ENCODE peak calls at places on chromosome 20, in nine cellular contexts. One of them, this sample, is unnamed.

GRCh38 chr20:10219452-10219791 is 792 bp downstream of the SNAP25 start:
- DNase-seq in heart right ventricle: peak
- DNase-seq in IMR-90: peak
- DNase-seq in ovary: peak
- DNase-seq in dorsolateral prefrontal cortex: peak
- DNase-seq in uterus: peak
- DNase-seq in A549: peak
- DNase-seq in spleen: peak
- DNase-seq in CD8-positive, alpha-beta memory T cell: peak
- DNase-seq in this sample: peak

GRCh38 chr20:45052698-45053440 is 48.1 kb downstream of the KCNS1 start:
- DNase-seq in heart right ventricle: no peak
- DNase-seq in IMR-90: peak
- DNase-seq in ovary: no peak
- DNase-seq in dorsolateral prefrontal cortex: no peak
- DNase-seq in uterus: no peak
- DNase-seq in A549: no peak
- DNase-seq in spleen: no peak
- DNase-seq in CD8-positive, alpha-beta memory T cell: peak
- DNase-seq in this sample: no peak

GRCh38 chr20:53706511-53707031 is 112.9 kb upstream of the ZNF217 start:
- DNase-seq in heart right ventricle: no peak
- DNase-seq in IMR-90: peak
- DNase-seq in ovary: no peak
- DNase-seq in dorsolateral prefrontal cortex: no peak
- DNase-seq in uterus: no peak
- DNase-seq in A549: no peak
- DNase-seq in spleen: no peak
- DNase-seq in CD8-positive, alpha-beta memory T cell: no peak
- DNase-seq in this sample: no peak

GRCh38 chr20:24991897-24992419 is 593 bp downstream of the APMAP start:
- DNase-seq in heart right ventricle: no peak
- DNase-seq in IMR-90: no peak
- DNase-seq in ovary: no peak
- DNase-seq in dorsolateral prefrontal cortex: peak
- DNase-seq in uterus: no peak
- DNase-seq in A549: peak
- DNase-seq in spleen: peak
- DNase-seq in CD8-positive, alpha-beta memory T cell: peak
- DNase-seq in this sample: no peak

GRCh38 chr20:49669601-49670189 is 44.0 kb downstream of the B4GALT5 start:
- DNase-seq in heart right ventricle: no peak
- DNase-seq in IMR-90: no peak
- DNase-seq in ovary: no peak
- DNase-seq in dorsolateral prefrontal cortex: no peak
- DNase-seq in uterus: no peak
- DNase-seq in A549: no peak
- DNase-seq in spleen: no peak
- DNase-seq in CD8-positive, alpha-beta memory T cell: peak
- DNase-seq in this sample: no peak

GRCh38 chr20:47857994-47858557 is 72.8 kb upstream of the SULF2 start:
- DNase-seq in heart right ventricle: peak
- DNase-seq in IMR-90: no peak
- DNase-seq in ovary: no peak
- DNase-seq in dorsolateral prefrontal cortex: no peak
- DNase-seq in uterus: peak
- DNase-seq in A549: no peak
- DNase-seq in spleen: no peak
- DNase-seq in CD8-positive, alpha-beta memory T cell: no peak
- DNase-seq in this sample: no peak

GRCh38 chr20:43953919-43954617 is 39.4 kb downstream of the TOX2 start:
- DNase-seq in heart right ventricle: no peak
- DNase-seq in IMR-90: peak
- DNase-seq in ovary: no peak
- DNase-seq in dorsolateral prefrontal cortex: no peak
- DNase-seq in uterus: no peak
- DNase-seq in A549: no peak
- DNase-seq in spleen: peak
- DNase-seq in CD8-positive, alpha-beta memory T cell: no peak
- DNase-seq in this sample: no peak

GRCh38 chr20:44848254-44849015 is 37.1 kb upstream of the YWHAB start:
- DNase-seq in heart right ventricle: no peak
- DNase-seq in IMR-90: no peak
- DNase-seq in ovary: no peak
- DNase-seq in dorsolateral prefrontal cortex: no peak
- DNase-seq in uterus: no peak
- DNase-seq in A549: no peak
- DNase-seq in spleen: no peak
- DNase-seq in CD8-positive, alpha-beta memory T cell: no peak
- DNase-seq in this sample: no peak

GRCh38 chr20:40991181-40991889 is 37.3 kb upstream of the TOP1 start:
- DNase-seq in heart right ventricle: peak
- DNase-seq in IMR-90: no peak
- DNase-seq in ovary: no peak
- DNase-seq in dorsolateral prefrontal cortex: no peak
- DNase-seq in uterus: no peak
- DNase-seq in A549: no peak
- DNase-seq in spleen: peak
- DNase-seq in CD8-positive, alpha-beta memory T cell: peak
- DNase-seq in this sample: no peak

GRCh38 chr20:40990542-40991120 is 38.0 kb upstream of the TOP1 start:
- DNase-seq in heart right ventricle: peak
- DNase-seq in IMR-90: peak
- DNase-seq in ovary: peak
- DNase-seq in dorsolateral prefrontal cortex: peak
- DNase-seq in uterus: peak
- DNase-seq in A549: peak
- DNase-seq in spleen: peak
- DNase-seq in CD8-positive, alpha-beta memory T cell: peak
- DNase-seq in this sample: peak

GRCh38 chr20:40993794-40994540 is 34.7 kb upstream of the TOP1 start:
- DNase-seq in heart right ventricle: no peak
- DNase-seq in IMR-90: peak
- DNase-seq in ovary: no peak
- DNase-seq in dorsolateral prefrontal cortex: no peak
- DNase-seq in uterus: no peak
- DNase-seq in A549: no peak
- DNase-seq in spleen: no peak
- DNase-seq in CD8-positive, alpha-beta memory T cell: no peak
- DNase-seq in this sample: no peak

GRCh38 chr20:40996326-40996725 is 32.3 kb upstream of the TOP1 start:
- DNase-seq in heart right ventricle: no peak
- DNase-seq in IMR-90: no peak
- DNase-seq in ovary: no peak
- DNase-seq in dorsolateral prefrontal cortex: no peak
- DNase-seq in uterus: no peak
- DNase-seq in A549: no peak
- DNase-seq in spleen: no peak
- DNase-seq in CD8-positive, alpha-beta memory T cell: no peak
- DNase-seq in this sample: no peak

GRCh38 chr20:40992349-40993113 is 36.1 kb upstream of the TOP1 start:
- DNase-seq in heart right ventricle: no peak
- DNase-seq in IMR-90: no peak
- DNase-seq in ovary: no peak
- DNase-seq in dorsolateral prefrontal cortex: no peak
- DNase-seq in uterus: no peak
- DNase-seq in A549: no peak
- DNase-seq in spleen: no peak
- DNase-seq in CD8-positive, alpha-beta memory T cell: no peak
- DNase-seq in this sample: no peak
- H3K27ac ChIP-seq in heart right ventricle: no peak
- H3K27ac ChIP-seq in IMR-90: no peak
- H3K27ac ChIP-seq in ovary: no peak
- H3K27ac ChIP-seq in dorsolateral prefrontal cortex: no peak
- H3K27ac ChIP-seq in uterus: no peak
- H3K27ac ChIP-seq in A549: peak
- H3K27ac ChIP-seq in spleen: no peak
- H3K27ac ChIP-seq in CD8-positive, alpha-beta memory T cell: no peak
- H3K27ac ChIP-seq in this sample: no peak

DNA sequence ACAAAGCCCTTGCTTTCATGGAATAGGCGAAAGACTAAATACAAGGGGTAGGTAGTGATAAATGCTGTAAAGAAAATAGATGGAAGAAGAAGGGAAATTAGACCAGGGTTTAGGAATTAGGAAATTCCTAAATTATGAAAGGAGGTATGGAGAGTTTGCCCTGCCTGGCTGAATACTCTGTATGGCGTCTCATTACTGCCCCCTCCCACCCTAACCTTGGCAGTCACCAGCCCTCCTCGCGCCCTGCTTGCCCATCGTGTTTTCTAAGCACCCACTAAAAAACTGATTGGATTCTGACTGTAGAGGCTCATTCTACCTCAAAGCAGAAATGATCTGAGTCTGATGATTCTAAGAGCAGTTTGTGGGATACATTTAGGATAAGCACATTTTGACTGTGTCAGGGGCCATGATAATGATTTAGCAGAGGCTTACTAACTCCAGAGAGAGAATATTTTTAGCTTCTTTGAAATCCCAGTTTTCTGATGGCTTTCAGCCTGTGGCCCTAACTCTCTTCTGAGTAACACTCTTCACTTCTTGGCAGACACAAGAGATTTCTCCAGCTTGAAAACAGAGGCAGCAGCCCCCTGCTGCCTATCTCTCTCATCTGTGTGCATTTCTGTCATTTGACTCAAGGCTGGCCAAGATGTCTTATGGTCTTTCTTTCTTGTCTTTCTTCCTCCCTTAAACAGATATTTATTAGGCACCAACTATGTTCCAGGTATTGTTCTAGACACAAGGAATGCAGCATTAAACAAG is 1.4 kb upstream of the CHD6 start:
- DNase-seq in heart right ventricle: no peak
- DNase-seq in IMR-90: peak
- DNase-seq in ovary: peak
- DNase-seq in dorsolateral prefrontal cortex: no peak
- DNase-seq in uterus: no peak
- DNase-seq in A549: no peak
- DNase-seq in spleen: no peak
- DNase-seq in CD8-positive, alpha-beta memory T cell: no peak
- DNase-seq in this sample: no peak
- H3K27ac ChIP-seq in heart right ventricle: no peak
- H3K27ac ChIP-seq in IMR-90: no peak
- H3K27ac ChIP-seq in ovary: peak
- H3K27ac ChIP-seq in dorsolateral prefrontal cortex: peak
- H3K27ac ChIP-seq in uterus: peak
- H3K27ac ChIP-seq in A549: no peak
- H3K27ac ChIP-seq in spleen: no peak
- H3K27ac ChIP-seq in CD8-positive, alpha-beta memory T cell: no peak
- H3K27ac ChIP-seq in this sample: peak

GRCh38 chr20:40766081-40766480 is 77.0 kb upstream of the MAFB start:
- DNase-seq in heart right ventricle: no peak
- DNase-seq in IMR-90: no peak
- DNase-seq in ovary: no peak
- DNase-seq in dorsolateral prefrontal cortex: no peak
- DNase-seq in uterus: no peak
- DNase-seq in A549: no peak
- DNase-seq in spleen: no peak
- DNase-seq in CD8-positive, alpha-beta memory T cell: no peak
- DNase-seq in this sample: no peak

GRCh38 chr20:40766790-40767529 is 77.9 kb upstream of the MAFB start:
- DNase-seq in heart right ventricle: no peak
- DNase-seq in IMR-90: no peak
- DNase-seq in ovary: no peak
- DNase-seq in dorsolateral prefrontal cortex: no peak
- DNase-seq in uterus: no peak
- DNase-seq in A549: no peak
- DNase-seq in spleen: no peak
- DNase-seq in CD8-positive, alpha-beta memory T cell: no peak
- DNase-seq in this sample: no peak

GRCh38 chr20:40760399-40760798 is 71.4 kb upstream of the MAFB start:
- DNase-seq in heart right ventricle: no peak
- DNase-seq in IMR-90: no peak
- DNase-seq in ovary: no peak
- DNase-seq in dorsolateral prefrontal cortex: no peak
- DNase-seq in uterus: no peak
- DNase-seq in A549: no peak
- DNase-seq in spleen: no peak
- DNase-seq in CD8-positive, alpha-beta memory T cell: no peak
- DNase-seq in this sample: no peak

GRCh38 chr20:40767530-40767924 is 78.5 kb upstream of the MAFB start:
- DNase-seq in heart right ventricle: no peak
- DNase-seq in IMR-90: no peak
- DNase-seq in ovary: no peak
- DNase-seq in dorsolateral prefrontal cortex: no peak
- DNase-seq in uterus: no peak
- DNase-seq in A549: no peak
- DNase-seq in spleen: no peak
- DNase-seq in CD8-positive, alpha-beta memory T cell: no peak
- DNase-seq in this sample: no peak

DNA sequence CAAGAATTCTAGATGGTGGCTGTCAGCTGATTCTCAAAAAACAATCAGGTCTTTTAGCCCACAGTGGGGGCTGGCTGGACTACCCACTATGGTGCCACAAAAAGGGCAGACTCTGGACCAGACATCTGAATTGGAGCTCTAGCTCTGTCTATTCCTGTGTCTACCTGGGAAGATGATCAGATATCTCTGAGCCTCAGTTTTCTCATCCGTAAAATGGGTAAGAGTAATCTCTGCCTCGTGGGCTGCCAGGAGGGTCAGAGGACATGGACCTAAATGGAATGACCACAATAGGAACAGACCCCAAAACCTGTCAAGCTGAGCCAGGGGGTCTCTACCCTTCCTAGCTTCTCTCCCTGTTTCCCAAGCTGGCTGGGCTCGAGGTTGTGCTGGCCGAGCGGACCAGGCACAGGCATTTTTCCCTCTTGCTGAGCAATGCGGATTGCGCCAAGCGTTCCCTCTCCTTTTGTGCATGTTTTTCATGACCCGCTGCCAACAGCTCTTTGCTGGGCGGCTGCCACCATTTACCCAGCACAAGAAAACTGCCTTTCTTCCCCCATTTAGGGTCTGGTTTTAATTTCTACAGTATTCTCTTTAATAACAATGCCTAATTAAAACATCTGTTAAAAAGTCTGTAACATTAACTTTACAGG is 74.7 kb upstream of the MAFB start:
- DNase-seq in heart right ventricle: no peak
- DNase-seq in IMR-90: no peak
- DNase-seq in ovary: no peak
- DNase-seq in dorsolateral prefrontal cortex: peak
- DNase-seq in uterus: no peak
- DNase-seq in A549: no peak
- DNase-seq in spleen: no peak
- DNase-seq in CD8-positive, alpha-beta memory T cell: no peak
- DNase-seq in this sample: no peak
- H3K27ac ChIP-seq in heart right ventricle: no peak
- H3K27ac ChIP-seq in IMR-90: no peak
- H3K27ac ChIP-seq in ovary: no peak
- H3K27ac ChIP-seq in dorsolateral prefrontal cortex: no peak
- H3K27ac ChIP-seq in uterus: no peak
- H3K27ac ChIP-seq in A549: no peak
- H3K27ac ChIP-seq in spleen: no peak
- H3K27ac ChIP-seq in CD8-positive, alpha-beta memory T cell: no peak
- H3K27ac ChIP-seq in this sample: no peak

DNA sequence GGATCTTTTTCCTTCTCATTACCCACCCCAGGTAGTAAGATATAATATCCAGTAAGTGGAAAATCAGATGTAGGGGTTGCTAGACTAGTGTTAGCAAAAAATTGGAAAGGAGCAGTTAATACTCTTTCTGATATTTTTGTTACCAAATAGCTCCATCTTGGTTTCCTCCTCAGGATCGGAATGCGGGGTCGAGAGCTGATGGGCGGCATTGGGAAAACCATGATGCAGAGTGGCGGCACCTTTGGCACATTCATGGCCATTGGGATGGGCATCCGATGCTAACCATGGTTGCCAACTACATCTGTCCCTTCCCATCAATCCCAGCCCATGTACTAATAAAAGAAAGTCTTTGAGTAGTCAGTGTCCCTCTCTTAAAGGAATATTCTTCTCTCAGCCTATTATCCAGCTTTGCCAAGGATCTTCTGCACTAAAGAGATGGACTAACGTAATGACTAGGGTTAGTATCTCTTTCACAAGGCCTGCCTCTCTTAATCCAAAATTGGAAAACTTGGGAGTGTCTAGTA is 1.5 kb downstream of the ROMO1 start:
- DNase-seq in heart right ventricle: no peak
- DNase-seq in IMR-90: no peak
- DNase-seq in ovary: no peak
- DNase-seq in dorsolateral prefrontal cortex: no peak
- DNase-seq in uterus: no peak
- DNase-seq in A549: peak
- DNase-seq in spleen: no peak
- DNase-seq in CD8-positive, alpha-beta memory T cell: no peak
- DNase-seq in this sample: no peak
- H3K27ac ChIP-seq in heart right ventricle: no peak
- H3K27ac ChIP-seq in IMR-90: no peak
- H3K27ac ChIP-seq in ovary: no peak
- H3K27ac ChIP-seq in dorsolateral prefrontal cortex: no peak
- H3K27ac ChIP-seq in uterus: peak
- H3K27ac ChIP-seq in A549: no peak
- H3K27ac ChIP-seq in spleen: no peak
- H3K27ac ChIP-seq in CD8-positive, alpha-beta memory T cell: peak
- H3K27ac ChIP-seq in this sample: peak